ENCODE peak calls at places on chromosomes 4 and X, in five cellular contexts. One of them, this sample, is unnamed.

GRCh38 chr4:95549246-95550138 is 719 bp upstream of the UNC5C start:
- DNase-seq in kidney: peak; percentile 93
- DNase-seq in mammary epithelial cell: peak; percentile 60
- DNase-seq in neural progenitor cell: peak; percentile 70
- DNase-seq in tibial nerve: peak; percentile 18
- DNase-seq in this sample: peak; percentile 43

GRCh38 chr4:110197421-110198398 is 705 bp downstream of the ELOVL6 start:
- DNase-seq in mammary epithelial cell: peak; percentile 52
- DNase-seq in tibial nerve: no peak
- DNase-seq in neural progenitor cell: peak; percentile 58
- DNase-seq in kidney: peak; percentile 77
- DNase-seq in this sample: peak; percentile 76

GRCh38 chr4:98150092-98150761 is 7.0 kb upstream of the STPG2 start:
- DNase-seq in neural progenitor cell: no peak
- DNase-seq in tibial nerve: no peak
- DNase-seq in kidney: no peak
- DNase-seq in mammary epithelial cell: no peak
- DNase-seq in this sample: peak; percentile 32

GRCh38 chrX:129779747-129780146 is at the start of gene SASH3:
- DNase-seq in kidney: peak; percentile 83
- DNase-seq in tibial nerve: peak; percentile 16
- DNase-seq in mammary epithelial cell: no peak
- DNase-seq in neural progenitor cell: no peak
- DNase-seq in this sample: no peak

GRCh38 chr4:180926277-180926676 is 1316.9 kb upstream of the TENM3 start:
- DNase-seq in kidney: no peak
- DNase-seq in tibial nerve: no peak
- DNase-seq in mammary epithelial cell: no peak
- DNase-seq in neural progenitor cell: no peak
- DNase-seq in this sample: no peak

GRCh38 chr4:8414377-8414776 is 26.1 kb downstream of the ACOX3 start:
- DNase-seq in tibial nerve: no peak
- DNase-seq in kidney: no peak
- DNase-seq in mammary epithelial cell: peak; percentile 53
- DNase-seq in neural progenitor cell: no peak
- DNase-seq in this sample: no peak

GRCh38 chrX:67328496-67328895 is 215.3 kb upstream of the AR start:
- DNase-seq in tibial nerve: no peak
- DNase-seq in neural progenitor cell: no peak
- DNase-seq in mammary epithelial cell: no peak
- DNase-seq in kidney: no peak
- DNase-seq in this sample: no peak

GRCh38 chrX:102610905-102611304 is 11.6 kb downstream of the ARMCX5 start:
- DNase-seq in kidney: no peak
- DNase-seq in tibial nerve: no peak
- DNase-seq in neural progenitor cell: no peak
- DNase-seq in mammary epithelial cell: no peak
- DNase-seq in this sample: no peak

GRCh38 chrX:44997282-44997813 is 124.4 kb downstream of the KDM6A start:
- DNase-seq in neural progenitor cell: no peak
- DNase-seq in kidney: no peak
- DNase-seq in tibial nerve: no peak
- DNase-seq in mammary epithelial cell: no peak
- DNase-seq in this sample: no peak

GRCh38 chrX:2829066-2829430 is 318 bp downstream of the GYG2 start:
- DNase-seq in neural progenitor cell: peak; percentile 86
- DNase-seq in mammary epithelial cell: no peak
- DNase-seq in kidney: no peak
- DNase-seq in tibial nerve: no peak
- DNase-seq in this sample: no peak

GRCh38 chr4:6250235-6250983 is 19.2 kb upstream of the WFS1 start:
- DNase-seq in kidney: no peak
- DNase-seq in neural progenitor cell: peak; percentile 82
- DNase-seq in tibial nerve: no peak
- DNase-seq in mammary epithelial cell: peak; percentile 57
- DNase-seq in this sample: peak; percentile 80

GRCh38 chrX:117458243-117458968 is 658.2 kb downstream of the KLHL13 start:
- DNase-seq in kidney: peak; percentile 19
- DNase-seq in neural progenitor cell: no peak
- DNase-seq in tibial nerve: no peak
- DNase-seq in mammary epithelial cell: no peak
- DNase-seq in this sample: no peak

GRCh38 chr4:150578745-150579470 is 3.0 kb upstream of the MAB21L2 start:
- DNase-seq in mammary epithelial cell: no peak
- DNase-seq in tibial nerve: no peak
- DNase-seq in neural progenitor cell: peak; percentile 74
- DNase-seq in kidney: no peak
- DNase-seq in this sample: no peak
- H3K4me3 ChIP-seq in mammary epithelial cell: no peak overlapping the region
- H3K4me3 ChIP-seq in tibial nerve: peak overlapping the region; percentile 25
- H3K4me3 ChIP-seq in neural progenitor cell: peak overlapping the region; percentile 75
- H3K4me3 ChIP-seq in kidney: peak overlapping the region; percentile 55
- H3K4me3 ChIP-seq in this sample: peak overlapping the region; percentile 50

DNA sequence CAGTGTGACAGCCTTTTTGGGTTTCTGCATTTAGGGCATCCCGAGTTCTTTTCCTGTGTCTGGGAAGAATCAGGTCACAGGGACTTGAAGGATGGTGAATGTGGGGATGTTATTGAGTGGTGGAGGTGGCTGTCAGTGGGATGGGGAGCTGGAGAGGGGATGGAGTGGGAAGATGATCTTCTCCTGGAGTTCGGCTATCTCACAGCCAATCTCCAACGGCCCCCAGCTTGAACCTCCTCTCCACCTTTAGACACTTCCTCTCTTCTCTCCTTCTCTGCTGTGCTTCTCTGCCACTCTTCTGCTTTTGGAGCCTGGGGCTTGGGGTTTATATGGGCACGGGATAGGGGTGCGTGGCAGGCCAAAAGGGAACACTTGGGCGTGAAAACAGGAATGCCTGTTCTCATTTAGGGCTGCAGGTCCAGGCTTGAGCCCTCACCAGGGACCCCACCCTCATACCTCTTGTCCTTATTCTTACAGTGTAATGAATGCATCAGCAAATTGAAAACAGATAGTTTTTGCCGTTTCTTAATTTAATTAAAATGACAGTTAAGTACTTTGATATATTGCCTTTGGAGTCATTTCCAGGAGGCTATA is 37.5 kb downstream of the USP9X start:
- DNase-seq in mammary epithelial cell: no peak
- DNase-seq in kidney: no peak
- DNase-seq in tibial nerve: no peak
- DNase-seq in neural progenitor cell: no peak
- DNase-seq in this sample: no peak
- H3K4me3 ChIP-seq in mammary epithelial cell: no peak overlapping the region
- H3K4me3 ChIP-seq in kidney: no peak overlapping the region
- H3K4me3 ChIP-seq in tibial nerve: no peak overlapping the region
- H3K4me3 ChIP-seq in neural progenitor cell: no peak overlapping the region
- H3K4me3 ChIP-seq in this sample: no peak overlapping the region

DNA sequence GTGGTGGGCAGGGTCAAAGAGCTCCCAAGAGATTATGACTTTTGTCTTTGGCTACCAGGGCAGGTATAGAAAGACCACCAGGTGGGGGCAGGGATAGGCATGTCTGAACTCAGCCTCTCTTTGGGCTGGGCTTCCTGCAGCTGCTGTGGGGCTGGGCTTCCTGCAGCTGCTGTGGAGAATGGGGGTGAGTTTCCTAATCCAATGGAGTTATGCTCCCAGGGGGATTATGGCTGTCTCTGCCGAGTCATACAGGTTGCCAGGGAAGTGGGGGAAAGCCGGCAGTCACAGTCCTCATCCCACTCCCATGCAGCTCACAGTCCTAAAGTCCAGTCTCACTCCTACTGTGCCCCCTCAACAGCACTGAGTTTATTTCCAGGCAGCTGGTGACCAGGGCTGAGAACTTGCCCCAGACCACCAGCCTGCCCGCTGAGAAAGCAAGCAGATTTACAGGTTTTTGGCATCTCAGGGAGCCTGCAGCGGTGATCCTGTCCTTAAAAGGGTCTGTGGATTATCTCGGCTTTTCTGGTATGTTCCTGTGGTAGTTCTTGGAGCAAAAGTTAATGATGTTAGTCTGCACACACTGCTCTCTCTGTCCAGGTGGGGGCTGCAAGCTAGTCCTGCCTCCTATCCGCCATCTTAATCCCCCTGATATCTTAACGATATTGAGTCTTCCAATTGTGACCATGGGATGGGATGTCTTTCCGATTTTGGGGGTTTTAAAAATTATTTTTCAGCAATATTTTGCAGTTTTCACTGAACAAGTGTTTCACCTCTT is 133.4 kb downstream of the RTL9 start:
- DNase-seq in kidney: no peak
- DNase-seq in neural progenitor cell: no peak
- DNase-seq in tibial nerve: no peak
- DNase-seq in mammary epithelial cell: no peak
- DNase-seq in this sample: no peak
- H3K4me3 ChIP-seq in kidney: no peak overlapping the region
- H3K4me3 ChIP-seq in neural progenitor cell: no peak overlapping the region
- H3K4me3 ChIP-seq in tibial nerve: no peak overlapping the region
- H3K4me3 ChIP-seq in mammary epithelial cell: no peak overlapping the region
- H3K4me3 ChIP-seq in this sample: no peak overlapping the region

DNA sequence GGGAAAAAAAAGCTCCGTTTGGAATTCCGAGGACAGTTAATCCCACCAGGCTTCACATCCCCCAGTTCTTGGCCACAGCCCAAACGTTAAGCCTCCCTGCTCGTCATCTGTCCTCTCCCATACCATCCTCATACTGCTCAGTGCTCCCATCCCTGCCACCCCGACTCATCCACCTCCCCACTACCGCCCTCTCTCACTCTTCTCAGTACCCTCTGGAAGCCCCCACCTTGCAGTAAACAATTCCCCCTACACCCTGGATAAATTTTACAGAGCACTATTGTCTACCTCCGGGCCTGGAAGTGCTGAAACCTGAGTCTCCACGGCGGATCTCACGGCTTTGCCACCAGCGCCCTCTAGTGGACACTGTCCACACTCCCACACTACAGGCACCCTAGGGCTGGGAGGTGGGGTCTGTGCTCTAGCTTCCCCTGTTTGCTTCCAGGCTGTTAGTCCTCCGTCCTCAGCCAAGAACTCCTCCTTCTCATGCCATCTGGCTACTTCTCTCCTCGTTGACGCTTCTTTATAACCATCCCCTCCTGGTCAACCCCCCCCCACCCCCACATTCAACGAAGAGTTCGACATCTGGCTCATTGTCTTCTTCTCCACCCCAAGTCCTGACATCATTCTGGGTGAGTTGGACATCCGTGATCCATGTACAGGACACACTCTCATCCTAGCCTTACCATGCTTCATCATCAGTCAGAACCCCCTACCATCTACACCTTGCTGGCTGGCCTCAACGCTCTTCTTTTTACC is 54.5 kb downstream of the RTL9 start:
- DNase-seq in neural progenitor cell: peak; percentile 84
- DNase-seq in mammary epithelial cell: peak; percentile 48
- DNase-seq in kidney: peak; percentile 74
- DNase-seq in tibial nerve: peak; percentile 18
- DNase-seq in this sample: peak; percentile 84
- H3K4me3 ChIP-seq in neural progenitor cell: no peak overlapping the region
- H3K4me3 ChIP-seq in mammary epithelial cell: no peak overlapping the region
- H3K4me3 ChIP-seq in kidney: no peak overlapping the region
- H3K4me3 ChIP-seq in tibial nerve: no peak overlapping the region
- H3K4me3 ChIP-seq in this sample: no peak overlapping the region

DNA sequence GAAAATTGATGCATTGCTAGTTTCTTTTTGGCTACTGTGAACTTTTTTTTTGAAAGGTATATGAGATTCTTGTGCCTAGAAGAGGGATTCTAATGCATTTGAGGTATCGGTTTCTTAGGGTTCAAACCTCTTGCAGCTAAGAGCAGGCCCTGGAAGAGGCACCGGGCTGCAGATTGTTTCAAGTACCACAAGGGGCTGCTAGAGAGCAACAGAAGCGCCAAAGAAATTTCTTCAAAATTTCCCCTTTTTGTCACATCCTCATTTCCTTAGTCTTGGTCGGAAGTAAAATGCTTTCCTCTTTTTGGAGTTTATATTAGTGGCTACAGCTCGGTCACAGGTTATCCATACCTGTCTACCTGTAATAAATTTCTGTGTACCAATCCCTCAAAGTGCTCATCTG is 89.8 kb downstream of the PDGFRA start:
- DNase-seq in neural progenitor cell: peak; percentile 70
- DNase-seq in kidney: no peak
- DNase-seq in mammary epithelial cell: peak; percentile 25
- DNase-seq in tibial nerve: no peak
- DNase-seq in this sample: peak; percentile 12
- H3K4me3 ChIP-seq in neural progenitor cell: no peak overlapping the region
- H3K4me3 ChIP-seq in kidney: no peak overlapping the region
- H3K4me3 ChIP-seq in mammary epithelial cell: no peak overlapping the region
- H3K4me3 ChIP-seq in tibial nerve: no peak overlapping the region
- H3K4me3 ChIP-seq in this sample: no peak overlapping the region

GRCh38 chrX:87679849-87680248 is 162.2 kb downstream of the KLHL4 start:
- DNase-seq in kidney: no peak
- DNase-seq in mammary epithelial cell: no peak
- DNase-seq in tibial nerve: no peak
- DNase-seq in neural progenitor cell: no peak
- DNase-seq in this sample: no peak
- H3K4me3 ChIP-seq in kidney: no peak overlapping the region
- H3K4me3 ChIP-seq in mammary epithelial cell: no peak overlapping the region
- H3K4me3 ChIP-seq in tibial nerve: no peak overlapping the region
- H3K4me3 ChIP-seq in neural progenitor cell: no peak overlapping the region
- H3K4me3 ChIP-seq in this sample: no peak overlapping the region

GRCh38 chrX:153245288-153245731 is 66.2 kb downstream of the MAGEA1 start:
- DNase-seq in neural progenitor cell: peak; percentile 74
- DNase-seq in kidney: no peak
- DNase-seq in tibial nerve: no peak
- DNase-seq in mammary epithelial cell: no peak
- DNase-seq in this sample: no peak
- H3K4me3 ChIP-seq in neural progenitor cell: peak overlapping the region; percentile 41
- H3K4me3 ChIP-seq in kidney: no peak overlapping the region
- H3K4me3 ChIP-seq in tibial nerve: no peak overlapping the region
- H3K4me3 ChIP-seq in mammary epithelial cell: no peak overlapping the region
- H3K4me3 ChIP-seq in this sample: no peak overlapping the region

DNA sequence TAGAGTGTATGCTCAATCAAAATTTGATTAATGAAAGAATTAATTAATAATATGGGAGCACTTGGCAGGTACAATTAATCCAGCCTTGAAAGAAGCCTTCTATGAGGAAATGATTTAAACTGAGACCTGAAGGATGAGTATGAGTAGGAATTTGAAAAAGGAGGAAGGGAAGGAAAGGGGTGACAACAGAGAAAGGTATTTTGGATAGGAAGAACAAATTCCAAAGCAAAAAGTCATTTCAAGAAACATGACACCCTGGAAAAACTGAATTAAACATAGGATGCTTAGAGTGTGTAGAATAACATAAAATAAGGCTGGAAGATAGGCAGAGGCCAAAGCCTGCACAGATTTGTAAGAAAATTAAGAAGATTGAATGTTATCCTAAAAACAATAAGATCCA is 29.6 kb downstream of the PHOX2B start:
- DNase-seq in tibial nerve: no peak
- DNase-seq in kidney: no peak
- DNase-seq in neural progenitor cell: no peak
- DNase-seq in mammary epithelial cell: peak; percentile 30
- DNase-seq in this sample: peak; percentile 74
- H3K4me3 ChIP-seq in tibial nerve: no peak overlapping the region
- H3K4me3 ChIP-seq in kidney: no peak overlapping the region
- H3K4me3 ChIP-seq in neural progenitor cell: no peak overlapping the region
- H3K4me3 ChIP-seq in mammary epithelial cell: no peak overlapping the region
- H3K4me3 ChIP-seq in this sample: no peak overlapping the region

GRCh38 chrX:21943460-21944135 is 3.1 kb downstream of the SMS start:
- DNase-seq in tibial nerve: no peak
- DNase-seq in kidney: no peak
- DNase-seq in neural progenitor cell: no peak
- DNase-seq in mammary epithelial cell: peak; percentile 85
- DNase-seq in this sample: peak; percentile 84
- H3K4me3 ChIP-seq in tibial nerve: no peak overlapping the region
- H3K4me3 ChIP-seq in kidney: peak overlapping the region; percentile 17
- H3K4me3 ChIP-seq in neural progenitor cell: no peak overlapping the region
- H3K4me3 ChIP-seq in mammary epithelial cell: peak overlapping the region; percentile 20
- H3K4me3 ChIP-seq in this sample: no peak overlapping the region

This sample was measured in foreskin fibroblast.